ENCODE peak calls at places on chromosomes 2 and 18, in nine cellular contexts. D, M, P, J, W, T, E, K and S are unnamed samples.

GRCh38 chr2:38654495-38655381 is 11.2 kb upstream of the GALM start:
- DNase-seq in D (no peak), M (no peak), P (no peak), J (no peak), W (no peak), T (peak), E (no peak), K (no peak), S (no peak)

GRCh38 chr2:234453216-234453615 is 43.7 kb downstream of the ARL4C start:
- DNase-seq in D (no peak), M (no peak), P (no peak), J (no peak), W (no peak), T (no peak), E (no peak), K (no peak), S (no peak)

GRCh38 chr2:15400240-15400826 is 160.8 kb downstream of the NBAS start:
- DNase-seq in D (no peak), M (no peak), P (no peak), J (no peak), W (no peak), T (no peak), E (no peak), K (no peak), S (no peak)

GRCh38 chr18:67845035-67845434 is 328.5 kb upstream of the DSEL start:
- DNase-seq in D (no peak), M (no peak), P (no peak), J (no peak), W (no peak), T (no peak), E (no peak), K (no peak), S (peak)

GRCh38 chr18:44839239-44839666 is 158.6 kb downstream of the SETBP1 start:
- DNase-seq in D (peak), M (no peak), P (no peak), J (peak), W (peak), T (peak), E (no peak), K (no peak), S (peak)

GRCh38 chr2:120662746-120663145 is 72.9 kb upstream of the GLI2 start:
- DNase-seq in D (no peak), M (no peak), P (no peak), J (no peak), W (no peak), T (no peak), E (no peak), K (no peak), S (no peak)

GRCh38 chr2:185947722-185948121 is 209.1 kb downstream of the FSIP2 start:
- DNase-seq in D (no peak), M (no peak), P (no peak), J (no peak), W (no peak), T (no peak), E (no peak), K (no peak), S (no peak)

GRCh38 chr2:140808816-140809215 is 1322.0 kb downstream of the LRP1B start:
- DNase-seq in D (no peak), M (no peak), P (no peak), J (peak), W (no peak), T (peak), E (no peak), K (no peak), S (no peak)

GRCh38 chr18:50814387-50814786 is 5.4 kb downstream of the MRO start:
- DNase-seq in D (no peak), M (no peak), P (no peak), J (no peak), W (no peak), T (no peak), E (no peak), K (no peak), S (no peak)

GRCh38 chr2:102130651-102130991 is 11.9 kb upstream of the IL1R1 start:
- DNase-seq in D (no peak), M (no peak), P (no peak), J (no peak), W (no peak), T (no peak), E (no peak), K (no peak), S (no peak)

GRCh38 chr2:25363733-25364132 is 22.0 kb upstream of the DNMT3A start:
- DNase-seq in D (no peak), M (no peak), P (no peak), J (no peak), W (no peak), T (no peak), E (no peak), K (no peak), S (no peak)

GRCh38 chr2:85760371-85760770 is 6.6 kb downstream of the ATOH8 start:
- DNase-seq in D (no peak), M (no peak), P (no peak), J (no peak), W (no peak), T (no peak), E (no peak), K (no peak), S (no peak)

GRCh38 chr18:13522861-13523660 is 203.3 kb downstream of the FAM210A start:
- DNase-seq in D (no peak), M (no peak), P (no peak), J (no peak), W (no peak), T (no peak), E (no peak), K (no peak), S (no peak)

GRCh38 chr2:145277922-145278321 is 758.0 kb upstream of the ZEB2 start:
- DNase-seq in D (no peak), M (no peak), P (no peak), J (no peak), W (no peak), T (no peak), E (no peak), K (no peak), S (no peak)

GRCh38 chr2:240947607-240948006 is 41.5 kb downstream of the CROCC2 start:
- DNase-seq in D (no peak), M (no peak), P (no peak), J (no peak), W (no peak), T (no peak), E (no peak), K (no peak), S (no peak)

GRCh38 chr18:49841236-49842217 is 28.2 kb upstream of the ACAA2 start:
- DNase-seq in D (no peak), M (no peak), P (peak), J (no peak), W (no peak), T (no peak), E (no peak), K (no peak), S (no peak)

GRCh38 chr18:7221424-7222155 is 9.3 kb upstream of the LRRC30 start:
- DNase-seq in D (peak), M (no peak), P (peak), J (peak), W (peak), T (peak), E (no peak), K (peak), S (peak)

GRCh38 chr2:175398848-175399247 is 217.3 kb upstream of the ATP5MC3 start:
- DNase-seq in D (no peak), M (no peak), P (no peak), J (no peak), W (no peak), T (no peak), E (no peak), K (no peak), S (no peak)

GRCh38 chr2:128026422-128027277 is 1.2 kb downstream of the SAP130 start:
- DNase-seq in D (no peak), M (no peak), P (no peak), J (peak), W (no peak), T (no peak), E (no peak), K (no peak), S (no peak)

GRCh38 chr18:38930881-38931753 is 1365.5 kb upstream of the CELF4 start:
- DNase-seq in D (no peak), M (no peak), P (no peak), J (no peak), W (no peak), T (no peak), E (no peak), K (no peak), S (no peak)

GRCh38 chr2:71831208-71831577 is 316.5 kb downstream of the CYP26B1 start:
- DNase-seq in D (no peak), M (no peak), P (no peak), J (no peak), W (no peak), T (no peak), E (no peak), K (peak), S (peak)

GRCh38 chr2:102473020-102473419 is at the start of gene SLC9A4:
- DNase-seq in D (peak), M (no peak), P (peak), J (peak), W (peak), T (peak), E (no peak), K (no peak), S (peak)

GRCh38 chr2:14675489-14675888 is 43.0 kb downstream of the LRATD1 start:
- DNase-seq in D (no peak), M (no peak), P (no peak), J (no peak), W (no peak), T (no peak), E (no peak), K (no peak), S (no peak)

GRCh38 chr18:47507651-47508050 is 256.2 kb upstream of the SKOR2 start:
- DNase-seq in D (no peak), M (no peak), P (no peak), J (no peak), W (no peak), T (no peak), E (no peak), K (no peak), S (no peak)

GRCh38 chr18:36315736-36316135 is 18.2 kb downstream of the FHOD3 start:
- DNase-seq in D (no peak), M (no peak), P (no peak), J (no peak), W (no peak), T (no peak), E (no peak), K (no peak), S (no peak)

GRCh38 chr2:29249666-29250253 is 134.5 kb downstream of the CLIP4 start:
- DNase-seq in D (no peak), M (no peak), P (no peak), J (no peak), W (no peak), T (no peak), E (no peak), K (no peak), S (no peak)

GRCh38 chr2:123438277-123439050 is 586.6 kb upstream of the CNTNAP5 start:
- DNase-seq in D (no peak), M (no peak), P (no peak), J (no peak), W (no peak), T (no peak), E (no peak), K (no peak), S (peak)

GRCh38 chr2:25470792-25471191 is 129.1 kb upstream of the DNMT3A start:
- DNase-seq in D (no peak), M (no peak), P (no peak), J (no peak), W (no peak), T (no peak), E (no peak), K (no peak), S (no peak)

GRCh38 chr2:60530660-60531276 is 22.7 kb downstream of the BCL11A start:
- DNase-seq in D (no peak), M (peak), P (peak), J (peak), W (peak), T (peak), E (no peak), K (no peak), S (no peak)

GRCh38 chr18:62386616-62387015 is 61.5 kb downstream of the TNFRSF11A start:
- DNase-seq in D (no peak), M (no peak), P (no peak), J (no peak), W (no peak), T (no peak), E (no peak), K (no peak), S (no peak)

GRCh38 chr2:240716130-240716798 is 24.6 kb downstream of the AQP12A start:
- DNase-seq in D (no peak), M (no peak), P (no peak), J (no peak), W (no peak), T (no peak), E (no peak), K (no peak), S (no peak)

GRCh38 chr2:224163573-224164307 is 124.7 kb upstream of the SERPINE2 start:
- DNase-seq in D (no peak), M (no peak), P (no peak), J (no peak), W (no peak), T (no peak), E (no peak), K (peak), S (no peak)